ENCODE peak calls at places on chromosomes 1 and 21, in ten cellular contexts. One of them, this sample, is unnamed. For H3K4me1, the result is how much of the 10 kb centered on the place peaks cover.

GRCh38 chr1:77424236-77424635 is 142.4 kb downstream of the AK5 start:
- DNase-seq in OCI-LY7: no peak
- DNase-seq in left ventricle myocardium inferior: no peak
- DNase-seq in mammary epithelial cell: peak
- DNase-seq in heart left ventricle: no peak
- DNase-seq in right lobe of liver: no peak
- DNase-seq in CD8-positive, alpha-beta T cell: no peak
- DNase-seq in stomach: no peak
- DNase-seq in HCT116: no peak
- DNase-seq in sigmoid colon: no peak
- DNase-seq in this sample: no peak

GRCh38 chr1:188706742-188707141 is 1770.9 kb downstream of the BRINP3 start:
- DNase-seq in heart left ventricle: no peak
- DNase-seq in OCI-LY7: no peak
- DNase-seq in HCT116: peak
- DNase-seq in right lobe of liver: no peak
- DNase-seq in left ventricle myocardium inferior: no peak
- DNase-seq in CD8-positive, alpha-beta T cell: no peak
- DNase-seq in sigmoid colon: no peak
- DNase-seq in stomach: no peak
- DNase-seq in mammary epithelial cell: peak
- DNase-seq in this sample: no peak

GRCh38 chr21:45029298-45029967 is 44.9 kb upstream of the ADARB1 start:
- DNase-seq in OCI-LY7: no peak
- DNase-seq in heart left ventricle: peak
- DNase-seq in HCT116: no peak
- DNase-seq in CD8-positive, alpha-beta T cell: no peak
- DNase-seq in right lobe of liver: no peak
- DNase-seq in mammary epithelial cell: no peak
- DNase-seq in left ventricle myocardium inferior: peak
- DNase-seq in sigmoid colon: no peak
- DNase-seq in stomach: no peak
- DNase-seq in this sample: no peak

GRCh38 chr1:159065106-159065505 is 11.5 kb downstream of the AIM2 start:
- DNase-seq in CD8-positive, alpha-beta T cell: no peak
- DNase-seq in mammary epithelial cell: no peak
- DNase-seq in sigmoid colon: no peak
- DNase-seq in OCI-LY7: no peak
- DNase-seq in stomach: no peak
- DNase-seq in right lobe of liver: no peak
- DNase-seq in left ventricle myocardium inferior: no peak
- DNase-seq in heart left ventricle: no peak
- DNase-seq in HCT116: no peak
- DNase-seq in this sample: no peak

GRCh38 chr1:235011599-235012435 is 116.8 kb downstream of the TOMM20 start:
- DNase-seq in heart left ventricle: peak
- DNase-seq in OCI-LY7: peak
- DNase-seq in mammary epithelial cell: peak
- DNase-seq in HCT116: peak
- DNase-seq in right lobe of liver: peak
- DNase-seq in CD8-positive, alpha-beta T cell: peak
- DNase-seq in left ventricle myocardium inferior: peak
- DNase-seq in sigmoid colon: peak
- DNase-seq in stomach: peak
- DNase-seq in this sample: peak

GRCh38 chr1:25519624-25520023 is 23.8 kb upstream of the LDLRAP1 start:
- DNase-seq in HCT116: no peak
- DNase-seq in sigmoid colon: no peak
- DNase-seq in right lobe of liver: no peak
- DNase-seq in OCI-LY7: no peak
- DNase-seq in left ventricle myocardium inferior: no peak
- DNase-seq in mammary epithelial cell: peak
- DNase-seq in stomach: no peak
- DNase-seq in heart left ventricle: no peak
- DNase-seq in CD8-positive, alpha-beta T cell: no peak
- DNase-seq in this sample: no peak

GRCh38 chr1:97353094-97353493 is 567.7 kb downstream of the DPYD start:
- DNase-seq in sigmoid colon: no peak
- DNase-seq in right lobe of liver: no peak
- DNase-seq in stomach: no peak
- DNase-seq in OCI-LY7: no peak
- DNase-seq in left ventricle myocardium inferior: no peak
- DNase-seq in heart left ventricle: no peak
- DNase-seq in HCT116: no peak
- DNase-seq in mammary epithelial cell: no peak
- DNase-seq in CD8-positive, alpha-beta T cell: no peak
- DNase-seq in this sample: no peak

GRCh38 chr1:55560246-55560645 is 345.1 kb upstream of the USP24 start:
- DNase-seq in heart left ventricle: no peak
- DNase-seq in left ventricle myocardium inferior: no peak
- DNase-seq in HCT116: no peak
- DNase-seq in CD8-positive, alpha-beta T cell: no peak
- DNase-seq in sigmoid colon: no peak
- DNase-seq in right lobe of liver: no peak
- DNase-seq in stomach: no peak
- DNase-seq in mammary epithelial cell: no peak
- DNase-seq in OCI-LY7: no peak
- DNase-seq in this sample: no peak

GRCh38 chr1:55172687-55173086 is 42.5 kb downstream of the USP24 start:
- DNase-seq in stomach: no peak
- DNase-seq in sigmoid colon: no peak
- DNase-seq in left ventricle myocardium inferior: no peak
- DNase-seq in OCI-LY7: no peak
- DNase-seq in mammary epithelial cell: no peak
- DNase-seq in CD8-positive, alpha-beta T cell: no peak
- DNase-seq in HCT116: no peak
- DNase-seq in right lobe of liver: no peak
- DNase-seq in heart left ventricle: no peak
- DNase-seq in this sample: no peak

GRCh38 chr1:3530931-3531818 is 76.7 kb downstream of the ARHGEF16 start:
- DNase-seq in OCI-LY7: peak
- DNase-seq in right lobe of liver: peak
- DNase-seq in sigmoid colon: peak
- DNase-seq in CD8-positive, alpha-beta T cell: peak
- DNase-seq in mammary epithelial cell: peak
- DNase-seq in heart left ventricle: peak
- DNase-seq in HCT116: peak
- DNase-seq in stomach: peak
- DNase-seq in left ventricle myocardium inferior: peak
- DNase-seq in this sample: peak

GRCh38 chr1:231395051-231395995 is 26.8 kb downstream of the EGLN1 start:
- DNase-seq in heart left ventricle: no peak
- DNase-seq in OCI-LY7: no peak
- DNase-seq in right lobe of liver: no peak
- DNase-seq in mammary epithelial cell: peak
- DNase-seq in sigmoid colon: no peak
- DNase-seq in HCT116: peak
- DNase-seq in CD8-positive, alpha-beta T cell: no peak
- DNase-seq in stomach: no peak
- DNase-seq in left ventricle myocardium inferior: no peak
- DNase-seq in this sample: no peak

GRCh38 chr1:231395996-231396385 is 26.1 kb downstream of the EGLN1 start:
- DNase-seq in stomach: no peak
- DNase-seq in sigmoid colon: no peak
- DNase-seq in left ventricle myocardium inferior: no peak
- DNase-seq in heart left ventricle: no peak
- DNase-seq in OCI-LY7: no peak
- DNase-seq in HCT116: no peak
- DNase-seq in CD8-positive, alpha-beta T cell: no peak
- DNase-seq in mammary epithelial cell: no peak
- DNase-seq in right lobe of liver: no peak
- DNase-seq in this sample: no peak

GRCh38 chr1:231401478-231401877 is 20.6 kb downstream of the EGLN1 start:
- DNase-seq in left ventricle myocardium inferior: no peak
- DNase-seq in heart left ventricle: no peak
- DNase-seq in OCI-LY7: no peak
- DNase-seq in mammary epithelial cell: no peak
- DNase-seq in HCT116: no peak
- DNase-seq in stomach: no peak
- DNase-seq in CD8-positive, alpha-beta T cell: no peak
- DNase-seq in sigmoid colon: no peak
- DNase-seq in right lobe of liver: no peak
- DNase-seq in this sample: no peak

GRCh38 chr1:231396643-231397042 is 25.4 kb downstream of the EGLN1 start:
- DNase-seq in CD8-positive, alpha-beta T cell: no peak
- DNase-seq in OCI-LY7: no peak
- DNase-seq in stomach: no peak
- DNase-seq in heart left ventricle: no peak
- DNase-seq in mammary epithelial cell: peak
- DNase-seq in left ventricle myocardium inferior: no peak
- DNase-seq in HCT116: no peak
- DNase-seq in sigmoid colon: no peak
- DNase-seq in right lobe of liver: no peak
- DNase-seq in this sample: no peak

GRCh38 chr1:231397882-231398671 is 24.0 kb downstream of the EGLN1 start:
- DNase-seq in left ventricle myocardium inferior: no peak
- DNase-seq in mammary epithelial cell: no peak
- DNase-seq in heart left ventricle: no peak
- DNase-seq in HCT116: no peak
- DNase-seq in sigmoid colon: no peak
- DNase-seq in CD8-positive, alpha-beta T cell: no peak
- DNase-seq in stomach: no peak
- DNase-seq in right lobe of liver: no peak
- DNase-seq in OCI-LY7: no peak
- DNase-seq in this sample: no peak
- H3K4me1 ChIP-seq in left ventricle myocardium inferior: half or more
- H3K4me1 ChIP-seq in mammary epithelial cell: under half
- H3K4me1 ChIP-seq in heart left ventricle: under half
- H3K4me1 ChIP-seq in HCT116: under half
- H3K4me1 ChIP-seq in sigmoid colon: half or more
- H3K4me1 ChIP-seq in CD8-positive, alpha-beta T cell: under half
- H3K4me1 ChIP-seq in stomach: half or more
- H3K4me1 ChIP-seq in right lobe of liver: under half
- H3K4me1 ChIP-seq in OCI-LY7: under half
- H3K4me1 ChIP-seq in this sample: under half

GRCh38 chr1:17688217-17688810 is 66.8 kb upstream of the ACTL8 start:
- DNase-seq in left ventricle myocardium inferior: no peak
- DNase-seq in stomach: no peak
- DNase-seq in HCT116: no peak
- DNase-seq in OCI-LY7: no peak
- DNase-seq in heart left ventricle: no peak
- DNase-seq in sigmoid colon: no peak
- DNase-seq in mammary epithelial cell: no peak
- DNase-seq in CD8-positive, alpha-beta T cell: no peak
- DNase-seq in right lobe of liver: no peak
- DNase-seq in this sample: no peak
- H3K27ac ChIP-seq in left ventricle myocardium inferior: no peak
- H3K27ac ChIP-seq in stomach: no peak
- H3K27ac ChIP-seq in HCT116: no peak
- H3K27ac ChIP-seq in OCI-LY7: no peak
- H3K27ac ChIP-seq in heart left ventricle: no peak
- H3K27ac ChIP-seq in sigmoid colon: no peak
- H3K27ac ChIP-seq in mammary epithelial cell: no peak
- H3K27ac ChIP-seq in CD8-positive, alpha-beta T cell: no peak
- H3K27ac ChIP-seq in right lobe of liver: no peak
- H3K27ac ChIP-seq in this sample: no peak

GRCh38 chr1:170927955-170928850 is 7.1 kb upstream of the MROH9 start:
- DNase-seq in heart left ventricle: no peak
- DNase-seq in sigmoid colon: no peak
- DNase-seq in right lobe of liver: no peak
- DNase-seq in CD8-positive, alpha-beta T cell: no peak
- DNase-seq in OCI-LY7: no peak
- DNase-seq in mammary epithelial cell: peak
- DNase-seq in stomach: no peak
- DNase-seq in HCT116: no peak
- DNase-seq in left ventricle myocardium inferior: no peak
- DNase-seq in this sample: no peak
- TF ChIP-seq CTCF in heart left ventricle: no peak
- TF ChIP-seq CTCF in sigmoid colon: no peak
- TF ChIP-seq CTCF in right lobe of liver: no peak
- TF ChIP-seq CTCF in CD8-positive, alpha-beta T cell: no peak
- TF ChIP-seq CTCF in OCI-LY7: no peak
- TF ChIP-seq CTCF in mammary epithelial cell: no peak
- TF ChIP-seq CTCF in stomach: no peak
- TF ChIP-seq CTCF in HCT116: peak
- TF ChIP-seq CTCF in left ventricle myocardium inferior: no peak
- TF ChIP-seq CTCF in this sample: no peak

DNA sequence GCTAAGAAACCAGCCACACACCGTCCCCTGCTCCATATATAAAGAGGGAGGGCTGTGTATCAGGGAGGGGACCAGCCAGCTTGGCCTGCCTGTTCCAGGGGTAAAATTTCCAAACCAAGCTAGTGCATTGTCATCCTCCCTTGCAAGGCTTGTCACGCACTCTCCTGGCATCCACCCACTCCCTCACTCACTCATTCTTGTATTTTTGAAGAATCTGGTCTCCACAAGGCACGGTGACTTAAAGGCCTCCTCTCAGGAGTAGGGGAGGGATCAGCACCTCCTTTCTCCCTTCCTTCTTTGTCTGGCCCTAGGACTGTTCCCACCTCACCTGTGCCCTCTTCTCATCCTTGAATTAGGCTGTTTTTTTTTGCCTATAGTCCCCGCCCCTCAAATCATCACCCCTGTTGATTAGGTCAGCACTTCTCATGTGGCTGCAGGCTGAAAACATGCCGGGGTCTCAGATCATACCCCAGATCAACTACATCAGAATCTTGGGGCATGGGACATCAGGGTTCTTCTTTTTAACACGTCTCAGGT is 5.0 kb downstream of the ABCA4 start:
- DNase-seq in heart left ventricle: no peak
- DNase-seq in HCT116: no peak
- DNase-seq in right lobe of liver: no peak
- DNase-seq in OCI-LY7: no peak
- DNase-seq in sigmoid colon: no peak
- DNase-seq in left ventricle myocardium inferior: no peak
- DNase-seq in CD8-positive, alpha-beta T cell: no peak
- DNase-seq in mammary epithelial cell: no peak
- DNase-seq in stomach: no peak
- DNase-seq in this sample: no peak
- H3K4me1 ChIP-seq in heart left ventricle: under half
- H3K4me1 ChIP-seq in HCT116: under half
- H3K4me1 ChIP-seq in right lobe of liver: under half
- H3K4me1 ChIP-seq in OCI-LY7: under half
- H3K4me1 ChIP-seq in sigmoid colon: under half
- H3K4me1 ChIP-seq in left ventricle myocardium inferior: under half
- H3K4me1 ChIP-seq in CD8-positive, alpha-beta T cell: under half
- H3K4me1 ChIP-seq in mammary epithelial cell: under half
- H3K4me1 ChIP-seq in stomach: under half
- H3K4me1 ChIP-seq in this sample: under half

GRCh38 chr1:207073906-207074820 is 14.5 kb upstream of the C4BPB start:
- DNase-seq in left ventricle myocardium inferior: no peak
- DNase-seq in right lobe of liver: no peak
- DNase-seq in HCT116: no peak
- DNase-seq in OCI-LY7: no peak
- DNase-seq in sigmoid colon: no peak
- DNase-seq in CD8-positive, alpha-beta T cell: no peak
- DNase-seq in mammary epithelial cell: peak
- DNase-seq in stomach: no peak
- DNase-seq in heart left ventricle: no peak
- DNase-seq in this sample: no peak
- H3K27ac ChIP-seq in left ventricle myocardium inferior: peak
- H3K27ac ChIP-seq in right lobe of liver: no peak
- H3K27ac ChIP-seq in HCT116: no peak
- H3K27ac ChIP-seq in OCI-LY7: no peak
- H3K27ac ChIP-seq in sigmoid colon: no peak
- H3K27ac ChIP-seq in CD8-positive, alpha-beta T cell: no peak
- H3K27ac ChIP-seq in mammary epithelial cell: peak
- H3K27ac ChIP-seq in stomach: no peak
- H3K27ac ChIP-seq in heart left ventricle: no peak
- H3K27ac ChIP-seq in this sample: no peak